ENCODE peak calls at places on chromosomes 7 and 10, in eight cellular contexts. R is brain microvascular endothelial cell, J is tibial nerve, S is psoas muscle, Z is IMR-90, C is WTC11, W is AG09309, P is K562. L is an unnamed sample.

GRCh38 chr7:121797283-121798037 is 75.5 kb upstream of the PTPRZ1 start:
- DNase-seq in R (no peak), J (no peak), S (no peak), Z (no peak), C (no peak), W (no peak), P (no peak), L (no peak)

GRCh38 chr7:9192969-9193368 is 759.6 kb downstream of the NXPH1 start:
- DNase-seq in R (no peak), J (no peak), S (no peak), Z (no peak), C (no peak), W (no peak), P (no peak), L (no peak)

GRCh38 chr7:140229591-140230516 is 53.1 kb upstream of the KDM7A start:
- DNase-seq in R (no peak), J (no peak), S (no peak), Z (no peak), C (peak), W (no peak), P (no peak), L (no peak)

GRCh38 chr10:5105626-5106025 is 11.4 kb downstream of the AKR1C3 start:
- DNase-seq in R (no peak), J (no peak), S (no peak), Z (no peak), C (no peak), W (no peak), P (no peak), L (no peak)

GRCh38 chr10:12041766-12042408 is 722 bp downstream of the UPF2 start:
- DNase-seq in R (peak), J (no peak), S (no peak), Z (peak), C (no peak), W (no peak), P (peak), L (no peak)

GRCh38 chr10:96082153-96082552 is 38.8 kb downstream of the CCNJ start:
- DNase-seq in R (no peak), J (no peak), S (no peak), Z (no peak), C (no peak), W (no peak), P (no peak), L (no peak)

GRCh38 chr7:74002474-74003017 is 25.4 kb upstream of the ELN start:
- DNase-seq in R (peak), J (no peak), S (peak), Z (peak), C (no peak), W (peak), P (no peak), L (peak)

GRCh38 chr7:121909721-121910359 is 36.9 kb downstream of the PTPRZ1 start:
- DNase-seq in R (no peak), J (no peak), S (no peak), Z (no peak), C (no peak), W (no peak), P (no peak), L (no peak)

GRCh38 chr7:149225106-149225505 is 14.3 kb upstream of the ZNF212 start:
- DNase-seq in R (no peak), J (no peak), S (peak), Z (no peak), C (no peak), W (no peak), P (no peak), L (no peak)

GRCh38 chr7:157410831-157411556 is 74.2 kb downstream of the DNAJB6 start:
- DNase-seq in R (no peak), J (no peak), S (peak), Z (no peak), C (no peak), W (no peak), P (no peak), L (no peak)

GRCh38 chr7:94577357-94577756 is 67.7 kb downstream of the CASD1 start:
- DNase-seq in R (no peak), J (no peak), S (no peak), Z (no peak), C (no peak), W (no peak), P (no peak), L (no peak)

GRCh38 chr10:132457328-132458070 is 60.5 kb downstream of the PWWP2B start:
- DNase-seq in R (no peak), J (no peak), S (peak), Z (no peak), C (no peak), W (no peak), P (no peak), L (no peak)
- TF ChIP-seq CTCF in R (no peak), J (no peak), S (no peak), Z (no peak), C (no peak), W (no peak), P (no peak), L (no peak)

GRCh38 chr10:23695825-23696420 is 257.0 kb downstream of the OTUD1 start:
- DNase-seq in R (no peak), J (no peak), S (no peak), Z (no peak), C (peak), W (no peak), P (no peak), L (no peak)
- TF ChIP-seq CTCF in R (no peak), J (no peak), S (no peak), Z (no peak), C (no peak), W (no peak), P (no peak), L (no peak)

GRCh38 chr7:24290004-24290641 is 6.1 kb downstream of the NPY start:
- DNase-seq in R (peak), J (no peak), S (no peak), Z (peak), C (peak), W (peak), P (peak), L (no peak)
- TF ChIP-seq CTCF in R (peak), J (peak), S (peak), Z (peak), C (peak), W (peak), P (peak), L (peak)

GRCh38 chr10:22003964-22004281 is 393 bp upstream of the DNAJC1 start:
- DNase-seq in R (no peak), J (no peak), S (no peak), Z (no peak), C (no peak), W (no peak), P (no peak), L (no peak)

GRCh38 chr10:22006379-22006884 is 2.9 kb upstream of the DNAJC1 start:
- DNase-seq in R (no peak), J (no peak), S (no peak), Z (no peak), C (no peak), W (no peak), P (no peak), L (no peak)

GRCh38 chr10:22005763-22006162 is 2.2 kb upstream of the DNAJC1 start:
- DNase-seq in R (no peak), J (no peak), S (no peak), Z (no peak), C (no peak), W (no peak), P (no peak), L (no peak)

GRCh38 chr10:22002531-22003110 is 909 bp downstream of the DNAJC1 start:
- DNase-seq in R (peak), J (peak), S (no peak), Z (peak), C (no peak), W (no peak), P (no peak), L (no peak)

GRCh38 chr10:22003111-22003963 is at the start of gene DNAJC1:
- DNase-seq in R (peak), J (peak), S (peak), Z (peak), C (peak), W (peak), P (peak), L (peak)
- TF ChIP-seq CTCF in R (no peak), J (peak), S (no peak), Z (no peak), C (no peak), W (peak), P (no peak), L (no peak)

DNA sequence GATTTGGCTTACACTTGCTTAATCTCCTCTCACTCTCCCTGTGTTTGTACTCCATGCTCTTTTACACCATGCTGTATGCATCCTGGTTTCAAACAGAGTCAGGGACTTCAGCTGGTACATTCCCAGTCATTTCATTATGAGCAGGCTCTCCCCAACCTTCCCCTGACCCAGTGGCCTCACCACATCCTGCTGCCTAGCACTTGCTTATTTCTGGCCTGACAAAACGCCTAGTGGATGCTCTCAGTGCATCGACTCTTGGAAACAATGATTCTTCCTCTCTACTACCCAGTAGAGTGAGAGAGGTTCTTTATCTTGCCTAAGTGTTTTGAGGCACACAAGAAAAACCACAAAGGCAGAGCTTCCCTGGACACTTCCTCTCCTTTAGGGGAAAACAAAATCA is 63.4 kb downstream of the CAV1 start:
- DNase-seq in R (peak), J (no peak), S (no peak), Z (peak), C (no peak), W (peak), P (no peak), L (peak)
- TF ChIP-seq CTCF in R (peak), J (no peak), S (no peak), Z (no peak), C (no peak), W (peak), P (no peak), L (no peak)

GRCh38 chr10:60916025-60916424 is 28.0 kb downstream of the RHOBTB1 start:
- DNase-seq in R (no peak), J (no peak), S (no peak), Z (no peak), C (peak), W (no peak), P (peak), L (no peak)
- TF ChIP-seq CTCF in R (peak), J (no peak), S (peak), Z (no peak), C (peak), W (no peak), P (peak), L (no peak)

DNA sequence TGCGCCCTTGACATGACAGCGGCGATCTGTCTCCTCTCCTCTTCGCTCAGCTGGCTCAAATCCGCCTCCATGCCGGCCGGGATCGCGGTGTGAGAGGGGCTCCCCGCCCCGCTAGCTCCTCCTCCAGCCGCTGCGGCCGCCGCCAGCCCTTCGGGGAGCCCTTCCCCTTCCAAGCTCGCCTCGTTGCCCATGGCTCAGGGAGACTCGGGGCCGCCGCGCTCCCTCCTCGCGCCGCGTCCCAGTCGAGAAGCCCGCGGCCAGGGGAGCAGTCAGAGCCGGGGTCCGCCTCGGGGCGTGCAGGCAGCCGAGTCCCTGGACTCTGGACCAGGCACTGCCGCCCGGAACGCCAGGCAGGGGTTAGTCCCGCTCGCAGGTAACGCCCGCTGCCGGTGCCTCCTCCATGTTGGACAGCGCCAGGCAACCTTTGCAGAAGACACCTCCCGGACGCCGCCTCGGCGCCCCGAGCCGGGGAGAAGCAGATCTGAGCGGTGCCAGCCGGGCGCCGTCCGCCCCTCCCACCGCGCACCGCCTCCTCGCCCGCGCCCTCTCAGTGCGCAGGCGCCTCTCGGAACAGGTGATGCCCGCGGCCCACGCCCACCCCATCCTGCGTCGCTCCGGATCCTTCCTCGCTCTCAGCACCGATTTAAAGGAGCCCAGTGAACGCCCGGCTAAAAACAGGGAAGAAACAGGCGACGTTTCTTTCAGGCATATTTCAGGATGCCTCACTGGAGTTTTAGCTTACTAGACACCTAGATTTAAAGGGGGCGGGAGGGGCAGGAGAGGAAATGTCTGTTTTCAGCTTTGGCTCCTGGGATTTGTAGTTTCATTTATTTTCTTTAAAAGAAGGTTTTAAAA is at the start of gene PCLO:
- DNase-seq in R (peak), J (no peak), S (peak), Z (peak), C (peak), W (no peak), P (peak), L (peak)
- TF ChIP-seq CTCF in R (no peak), J (no peak), S (no peak), Z (no peak), C (no peak), W (no peak), P (no peak), L (no peak)

GRCh38 chr7:111339006-111339405 is 223.3 kb downstream of the IMMP2L start:
- DNase-seq in R (no peak), J (no peak), S (no peak), Z (no peak), C (no peak), W (no peak), P (no peak), L (no peak)

DNA sequence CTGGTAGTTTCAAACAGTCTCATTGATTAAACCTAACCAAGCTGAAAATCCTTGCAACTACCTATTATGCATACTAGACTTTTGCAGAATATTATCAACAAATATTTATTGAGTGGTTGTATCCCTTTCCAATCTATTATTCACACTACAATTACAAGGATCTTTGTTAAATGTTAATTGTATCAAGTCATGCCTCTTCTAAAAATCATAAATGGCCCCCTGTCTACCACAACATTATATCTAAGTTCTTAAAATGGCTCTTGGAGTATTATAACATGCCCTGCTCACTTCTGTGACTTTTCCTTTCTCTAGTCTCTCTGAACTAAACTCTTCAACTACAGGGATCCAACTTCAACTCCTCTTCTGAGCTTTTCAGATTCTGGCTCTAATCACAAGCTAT is 219.3 kb downstream of the IMMP2L start:
- DNase-seq in R (no peak), J (no peak), S (no peak), Z (no peak), C (no peak), W (no peak), P (no peak), L (no peak)
- TF ChIP-seq CTCF in R (no peak), J (no peak), S (no peak), Z (no peak), C (no peak), W (no peak), P (no peak), L (no peak)

DNA sequence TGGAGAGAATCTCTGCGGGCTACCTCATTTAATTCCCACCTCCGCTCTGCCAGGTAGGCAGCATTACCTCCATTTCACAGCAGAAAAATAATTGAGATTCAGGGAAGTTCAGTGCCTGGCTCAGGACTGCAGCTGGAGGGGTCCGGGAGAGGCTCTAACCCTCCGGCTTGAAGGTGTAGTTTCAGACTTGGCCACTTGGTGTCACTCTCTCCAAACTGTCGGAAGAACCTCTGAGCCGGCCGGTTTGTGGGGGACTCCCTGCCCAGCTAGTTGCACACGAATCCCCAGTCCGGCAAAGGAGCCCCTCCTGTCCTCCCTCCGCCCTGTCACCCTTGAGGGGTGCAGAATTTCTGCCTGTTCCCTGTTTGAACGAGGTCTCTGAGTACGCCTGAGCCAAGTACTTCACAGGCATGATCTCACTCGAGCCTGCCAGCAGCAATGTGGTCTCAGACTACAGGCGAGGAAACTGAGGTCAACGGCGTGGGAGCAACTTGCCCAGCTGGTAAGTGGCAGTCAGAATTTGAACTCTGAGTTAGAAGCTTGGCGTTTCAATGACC is 144.7 kb upstream of the ZNF716 start:
- DNase-seq in R (no peak), J (no peak), S (no peak), Z (no peak), C (no peak), W (no peak), P (peak), L (no peak)
- TF ChIP-seq CTCF in R (peak), J (no peak), S (peak), Z (no peak), C (peak), W (no peak), P (peak), L (peak)

GRCh38 chr7:23520582-23520981 is 11.2 kb downstream of the TRA2A start:
- DNase-seq in R (no peak), J (no peak), S (no peak), Z (no peak), C (peak), W (no peak), P (no peak), L (no peak)
- TF ChIP-seq CTCF in R (peak), J (no peak), S (no peak), Z (peak), C (no peak), W (no peak), P (peak), L (no peak)

L was measured in heart right ventricle.